ENCODE peak calls at places on chromosomes 12 and 14, in nine cellular contexts. One of them, this sample, is unnamed.

GRCh38 chr14:61335049-61335448 is 13.7 kb downstream of the PRKCH start:
- DNase-seq in thoracic aorta: no peak
- DNase-seq in HTR-8/SVneo: no peak
- DNase-seq in iPS-NIHi11: no peak
- DNase-seq in GM23338: no peak
- DNase-seq in SK-N-DZ: no peak
- DNase-seq in mucosa of descending colon: no peak
- DNase-seq in renal cortical epithelial cell: no peak
- DNase-seq in kidney: no peak
- DNase-seq in this sample: no peak

GRCh38 chr14:61887628-61888027 is 125.4 kb downstream of the SNAPC1 start:
- DNase-seq in thoracic aorta: no peak
- DNase-seq in HTR-8/SVneo: no peak
- DNase-seq in iPS-NIHi11: no peak
- DNase-seq in GM23338: no peak
- DNase-seq in SK-N-DZ: no peak
- DNase-seq in mucosa of descending colon: no peak
- DNase-seq in renal cortical epithelial cell: peak
- DNase-seq in kidney: no peak
- DNase-seq in this sample: no peak

GRCh38 chr12:13203028-13203922 is 6.7 kb downstream of the EMP1 start:
- DNase-seq in thoracic aorta: no peak
- DNase-seq in HTR-8/SVneo: no peak
- DNase-seq in iPS-NIHi11: peak
- DNase-seq in GM23338: peak
- DNase-seq in SK-N-DZ: no peak
- DNase-seq in mucosa of descending colon: no peak
- DNase-seq in renal cortical epithelial cell: no peak
- DNase-seq in kidney: no peak
- DNase-seq in this sample: peak

GRCh38 chr12:25463521-25463920 is 89.6 kb downstream of the LMNTD1 start:
- DNase-seq in thoracic aorta: no peak
- DNase-seq in HTR-8/SVneo: no peak
- DNase-seq in iPS-NIHi11: no peak
- DNase-seq in GM23338: no peak
- DNase-seq in SK-N-DZ: no peak
- DNase-seq in mucosa of descending colon: no peak
- DNase-seq in renal cortical epithelial cell: no peak
- DNase-seq in kidney: no peak
- DNase-seq in this sample: no peak

GRCh38 chr14:33287204-33287603 is 348.5 kb downstream of the NPAS3 start:
- DNase-seq in thoracic aorta: no peak
- DNase-seq in HTR-8/SVneo: no peak
- DNase-seq in iPS-NIHi11: no peak
- DNase-seq in GM23338: no peak
- DNase-seq in SK-N-DZ: no peak
- DNase-seq in mucosa of descending colon: peak
- DNase-seq in renal cortical epithelial cell: peak
- DNase-seq in kidney: no peak
- DNase-seq in this sample: no peak

GRCh38 chr12:12482150-12482761 is 80.4 kb downstream of the DUSP16 start:
- DNase-seq in thoracic aorta: no peak
- DNase-seq in HTR-8/SVneo: no peak
- DNase-seq in iPS-NIHi11: no peak
- DNase-seq in GM23338: no peak
- DNase-seq in SK-N-DZ: no peak
- DNase-seq in mucosa of descending colon: no peak
- DNase-seq in renal cortical epithelial cell: no peak
- DNase-seq in kidney: no peak
- DNase-seq in this sample: no peak

GRCh38 chr12:132620113-132620892 is 1.7 kb downstream of the P2RX2 start:
- DNase-seq in thoracic aorta: no peak
- DNase-seq in HTR-8/SVneo: no peak
- DNase-seq in iPS-NIHi11: no peak
- DNase-seq in GM23338: no peak
- DNase-seq in SK-N-DZ: no peak
- DNase-seq in mucosa of descending colon: no peak
- DNase-seq in renal cortical epithelial cell: no peak
- DNase-seq in kidney: no peak
- DNase-seq in this sample: no peak

GRCh38 chr12:11749943-11750690 is 100.6 kb downstream of the ETV6 start:
- DNase-seq in thoracic aorta: no peak
- DNase-seq in HTR-8/SVneo: no peak
- DNase-seq in iPS-NIHi11: no peak
- DNase-seq in GM23338: no peak
- DNase-seq in SK-N-DZ: no peak
- DNase-seq in mucosa of descending colon: no peak
- DNase-seq in renal cortical epithelial cell: no peak
- DNase-seq in kidney: no peak
- DNase-seq in this sample: no peak

GRCh38 chr14:61512026-61512425 is 183.3 kb upstream of the HIF1A start:
- DNase-seq in thoracic aorta: no peak
- DNase-seq in HTR-8/SVneo: no peak
- DNase-seq in iPS-NIHi11: no peak
- DNase-seq in GM23338: no peak
- DNase-seq in SK-N-DZ: no peak
- DNase-seq in mucosa of descending colon: no peak
- DNase-seq in renal cortical epithelial cell: no peak
- DNase-seq in kidney: no peak
- DNase-seq in this sample: peak

GRCh38 chr12:98503343-98503592 is 12.1 kb upstream of the TMPO start:
- DNase-seq in thoracic aorta: peak
- DNase-seq in HTR-8/SVneo: peak
- DNase-seq in iPS-NIHi11: peak
- DNase-seq in GM23338: peak
- DNase-seq in SK-N-DZ: peak
- DNase-seq in mucosa of descending colon: peak
- DNase-seq in renal cortical epithelial cell: peak
- DNase-seq in kidney: peak
- DNase-seq in this sample: peak